ENCODE peak calls at places on chromosomes 1 and 21, in six cellular contexts. One of them, this sample, is unnamed.

GRCh38 chr1:78647238-78647637 is 2.4 kb upstream of the IFI44 start:
- DNase-seq in astrocyte: no peak
- DNase-seq in spleen: no peak
- DNase-seq in uterus: no peak
- DNase-seq in heart left ventricle: no peak
- DNase-seq in right cardiac atrium: no peak
- DNase-seq in this sample: no peak

GRCh38 chr1:8671313-8671917 is 146.0 kb downstream of the RERE start:
- DNase-seq in spleen: no peak
- DNase-seq in right cardiac atrium: no peak
- DNase-seq in uterus: peak
- DNase-seq in astrocyte: peak
- DNase-seq in heart left ventricle: peak
- DNase-seq in this sample: no peak

GRCh38 chr1:203273869-203274602 is 31.3 kb upstream of the BTG2 start:
- DNase-seq in spleen: peak
- DNase-seq in uterus: peak
- DNase-seq in heart left ventricle: peak
- DNase-seq in astrocyte: no peak
- DNase-seq in right cardiac atrium: peak
- DNase-seq in this sample: no peak

GRCh38 chr21:45994086-45994661 is 12.6 kb downstream of the COL6A1 start:
- DNase-seq in astrocyte: no peak
- DNase-seq in uterus: peak
- DNase-seq in right cardiac atrium: peak
- DNase-seq in spleen: peak
- DNase-seq in heart left ventricle: peak
- DNase-seq in this sample: no peak

GRCh38 chr1:59669752-59670312 is 144.9 kb upstream of the HOOK1 start:
- DNase-seq in spleen: no peak
- DNase-seq in heart left ventricle: peak
- DNase-seq in uterus: peak
- DNase-seq in right cardiac atrium: peak
- DNase-seq in astrocyte: peak
- DNase-seq in this sample: no peak

GRCh38 chr1:206700445-206701036 is 15.8 kb downstream of the MAPKAPK2 start:
- DNase-seq in heart left ventricle: no peak
- DNase-seq in astrocyte: no peak
- DNase-seq in right cardiac atrium: no peak
- DNase-seq in spleen: no peak
- DNase-seq in uterus: no peak
- DNase-seq in this sample: no peak

GRCh38 chr1:235736263-235736662 is 86.7 kb upstream of the GNG4 start:
- DNase-seq in heart left ventricle: no peak
- DNase-seq in astrocyte: no peak
- DNase-seq in spleen: no peak
- DNase-seq in right cardiac atrium: no peak
- DNase-seq in uterus: no peak
- DNase-seq in this sample: no peak

GRCh38 chr1:15440357-15440756 is 2.1 kb downstream of the CTRC start:
- DNase-seq in uterus: no peak
- DNase-seq in right cardiac atrium: no peak
- DNase-seq in heart left ventricle: no peak
- DNase-seq in astrocyte: no peak
- DNase-seq in spleen: no peak
- DNase-seq in this sample: no peak

GRCh38 chr1:166127003-166127402 is 39.8 kb downstream of the FAM78B start:
- DNase-seq in spleen: no peak
- DNase-seq in uterus: no peak
- DNase-seq in right cardiac atrium: no peak
- DNase-seq in astrocyte: no peak
- DNase-seq in heart left ventricle: no peak
- DNase-seq in this sample: no peak

GRCh38 chr1:197486948-197487347 is 218.9 kb downstream of the CRB1 start:
- DNase-seq in uterus: no peak
- DNase-seq in heart left ventricle: peak
- DNase-seq in right cardiac atrium: no peak
- DNase-seq in spleen: no peak
- DNase-seq in astrocyte: peak
- DNase-seq in this sample: no peak

GRCh38 chr1:167442142-167442848 is 76.0 kb downstream of the CD247 start:
- DNase-seq in spleen: peak
- DNase-seq in uterus: peak
- DNase-seq in heart left ventricle: peak
- DNase-seq in astrocyte: peak
- DNase-seq in right cardiac atrium: peak
- DNase-seq in this sample: peak

GRCh38 chr1:111032295-111032897 is 68.7 kb upstream of the LRIF1 start:
- DNase-seq in spleen: no peak
- DNase-seq in uterus: no peak
- DNase-seq in astrocyte: no peak
- DNase-seq in right cardiac atrium: no peak
- DNase-seq in heart left ventricle: no peak
- DNase-seq in this sample: no peak

GRCh38 chr1:207861442-207862177 is 49.3 kb downstream of the CD34 start:
- DNase-seq in right cardiac atrium: no peak
- DNase-seq in uterus: no peak
- DNase-seq in astrocyte: peak
- DNase-seq in heart left ventricle: no peak
- DNase-seq in spleen: no peak
- DNase-seq in this sample: peak

GRCh38 chr1:27622828-27623227 is 12.2 kb downstream of the FGR start:
- DNase-seq in uterus: no peak
- DNase-seq in right cardiac atrium: no peak
- DNase-seq in heart left ventricle: no peak
- DNase-seq in spleen: no peak
- DNase-seq in astrocyte: no peak
- DNase-seq in this sample: no peak

GRCh38 chr1:15371610-15372539 is 37.8 kb upstream of the EFHD2 start:
- DNase-seq in heart left ventricle: peak
- DNase-seq in astrocyte: no peak
- DNase-seq in spleen: no peak
- DNase-seq in uterus: no peak
- DNase-seq in right cardiac atrium: no peak
- DNase-seq in this sample: no peak

GRCh38 chr1:217363319-217363718 is 267.6 kb downstream of the GPATCH2 start:
- DNase-seq in heart left ventricle: no peak
- DNase-seq in spleen: no peak
- DNase-seq in astrocyte: no peak
- DNase-seq in right cardiac atrium: no peak
- DNase-seq in uterus: no peak
- DNase-seq in this sample: no peak

GRCh38 chr1:217369271-217369981 is 261.5 kb downstream of the GPATCH2 start:
- DNase-seq in astrocyte: no peak
- DNase-seq in right cardiac atrium: no peak
- DNase-seq in uterus: no peak
- DNase-seq in heart left ventricle: no peak
- DNase-seq in spleen: no peak
- DNase-seq in this sample: no peak

GRCh38 chr1:217369996-217370551 is 260.8 kb downstream of the GPATCH2 start:
- DNase-seq in spleen: no peak
- DNase-seq in right cardiac atrium: no peak
- DNase-seq in astrocyte: no peak
- DNase-seq in heart left ventricle: no peak
- DNase-seq in uterus: no peak
- DNase-seq in this sample: no peak

GRCh38 chr1:217360510-217360909 is 270.4 kb downstream of the GPATCH2 start:
- DNase-seq in right cardiac atrium: no peak
- DNase-seq in heart left ventricle: no peak
- DNase-seq in uterus: no peak
- DNase-seq in spleen: no peak
- DNase-seq in astrocyte: no peak
- DNase-seq in this sample: no peak

GRCh38 chr1:217364220-217364619 is 266.7 kb downstream of the GPATCH2 start:
- DNase-seq in uterus: no peak
- DNase-seq in spleen: no peak
- DNase-seq in right cardiac atrium: no peak
- DNase-seq in heart left ventricle: no peak
- DNase-seq in astrocyte: no peak
- DNase-seq in this sample: no peak
- H3K4me3 ChIP-seq in uterus: no peak
- H3K4me3 ChIP-seq in spleen: no peak
- H3K4me3 ChIP-seq in right cardiac atrium: no peak
- H3K4me3 ChIP-seq in heart left ventricle: no peak
- H3K4me3 ChIP-seq in astrocyte: no peak
- H3K4me3 ChIP-seq in this sample: no peak

DNA sequence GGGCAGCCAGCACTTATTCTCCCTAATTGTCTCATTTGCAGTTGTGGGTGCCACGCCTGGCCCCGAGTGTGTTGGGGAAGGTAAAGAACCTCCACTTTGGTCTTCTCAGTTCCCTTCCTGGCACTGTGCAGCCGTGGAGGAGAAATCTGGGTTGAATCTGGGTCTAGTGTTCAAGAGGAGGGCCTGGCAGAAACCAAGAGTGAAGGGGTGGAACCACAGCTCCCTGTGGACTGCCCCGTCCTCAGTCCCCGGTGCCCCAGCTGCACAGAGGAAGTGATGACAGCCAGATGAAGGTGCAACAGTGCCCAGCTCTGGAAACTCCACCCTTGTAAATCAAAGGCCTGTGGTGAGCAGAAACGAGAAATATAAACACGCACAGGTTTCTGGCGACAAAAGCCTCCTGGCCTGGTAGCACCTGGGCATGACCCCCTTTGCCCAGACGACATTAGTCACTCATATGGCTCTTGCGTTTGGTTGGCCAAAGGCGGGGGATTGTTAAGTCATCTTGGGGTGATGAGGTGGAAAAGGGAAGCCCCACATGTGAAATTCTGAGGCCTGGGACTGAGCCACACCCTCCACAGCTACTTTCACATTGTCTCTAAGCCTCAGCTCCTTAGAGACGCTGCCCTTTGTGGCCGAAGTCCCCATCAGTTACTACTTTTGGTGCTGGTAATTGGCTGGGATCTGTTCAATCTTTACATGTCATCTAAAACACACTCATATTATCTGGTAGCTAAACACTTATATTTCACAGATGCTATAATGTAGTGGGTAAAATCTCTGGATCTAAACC is 4.2 kb upstream of the ECE1 start:
- DNase-seq in spleen: peak
- DNase-seq in heart left ventricle: no peak
- DNase-seq in right cardiac atrium: peak
- DNase-seq in astrocyte: no peak
- DNase-seq in uterus: no peak
- DNase-seq in this sample: no peak
- H3K4me3 ChIP-seq in spleen: peak
- H3K4me3 ChIP-seq in heart left ventricle: no peak
- H3K4me3 ChIP-seq in right cardiac atrium: no peak
- H3K4me3 ChIP-seq in astrocyte: no peak
- H3K4me3 ChIP-seq in uterus: no peak
- H3K4me3 ChIP-seq in this sample: no peak

DNA sequence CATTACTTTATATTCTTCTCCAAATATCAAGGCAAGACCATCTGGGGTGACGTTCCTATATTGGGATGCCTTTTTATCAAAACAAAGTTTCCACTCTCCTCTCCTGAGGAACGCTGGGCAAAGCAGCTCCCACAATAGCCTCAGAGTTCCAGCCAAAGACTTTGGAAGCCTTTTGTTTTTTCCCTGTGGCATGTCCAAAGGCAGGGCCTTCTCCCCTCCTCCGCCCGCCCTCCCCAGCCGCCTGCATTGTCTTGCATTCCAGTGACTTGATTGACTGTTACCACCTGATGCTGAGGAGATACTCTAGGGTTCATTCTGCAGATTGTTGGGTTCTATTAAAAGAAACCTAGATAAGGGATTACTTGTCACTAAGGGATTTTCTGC is 43.5 kb downstream of the PROX1 start:
- DNase-seq in right cardiac atrium: peak
- DNase-seq in heart left ventricle: peak
- DNase-seq in spleen: no peak
- DNase-seq in uterus: no peak
- DNase-seq in astrocyte: no peak
- DNase-seq in this sample: no peak
- H3K4me3 ChIP-seq in right cardiac atrium: no peak
- H3K4me3 ChIP-seq in heart left ventricle: no peak
- H3K4me3 ChIP-seq in spleen: no peak
- H3K4me3 ChIP-seq in uterus: no peak
- H3K4me3 ChIP-seq in astrocyte: no peak
- H3K4me3 ChIP-seq in this sample: no peak

DNA sequence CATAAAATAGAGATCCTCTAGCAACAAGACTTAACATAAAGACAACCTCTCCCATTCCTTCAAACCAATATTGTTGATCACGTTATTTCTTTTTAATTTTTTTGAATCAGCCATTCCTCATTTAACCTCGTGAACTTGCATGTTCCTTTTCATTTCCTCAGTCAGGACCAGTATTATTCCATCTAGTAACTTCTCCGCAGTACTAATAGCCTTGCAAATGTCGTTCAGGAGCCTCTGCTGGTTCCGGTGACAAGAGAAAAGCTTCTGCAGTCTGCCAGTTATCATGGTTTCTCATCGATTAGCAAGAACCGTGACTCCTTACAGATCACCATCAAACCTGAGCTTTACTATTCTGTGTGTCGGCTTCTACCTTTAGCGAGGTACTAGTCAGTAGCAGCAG is 3.0 kb downstream of the APP start:
- DNase-seq in heart left ventricle: no peak
- DNase-seq in uterus: no peak
- DNase-seq in right cardiac atrium: no peak
- DNase-seq in astrocyte: no peak
- DNase-seq in spleen: no peak
- DNase-seq in this sample: no peak
- H3K4me3 ChIP-seq in heart left ventricle: peak
- H3K4me3 ChIP-seq in uterus: no peak
- H3K4me3 ChIP-seq in right cardiac atrium: peak
- H3K4me3 ChIP-seq in astrocyte: no peak
- H3K4me3 ChIP-seq in spleen: no peak
- H3K4me3 ChIP-seq in this sample: peak

GRCh38 chr1:152745289-152745704 is 12.5 kb upstream of the KPRP start:
- DNase-seq in uterus: no peak
- DNase-seq in spleen: no peak
- DNase-seq in astrocyte: peak
- DNase-seq in right cardiac atrium: no peak
- DNase-seq in heart left ventricle: no peak
- DNase-seq in this sample: no peak
- H3K4me3 ChIP-seq in uterus: no peak
- H3K4me3 ChIP-seq in spleen: no peak
- H3K4me3 ChIP-seq in astrocyte: no peak
- H3K4me3 ChIP-seq in right cardiac atrium: no peak
- H3K4me3 ChIP-seq in heart left ventricle: no peak
- H3K4me3 ChIP-seq in this sample: no peak